ENCODE peak calls at places on chromosomes 16 and 17, in four cellular contexts. G is nucleus accumbens; U is naive B cell; M is activated naive CD4-positive, alpha-beta T cell. O is an unnamed sample.

GRCh38 chr16:7835032-7835431 is 502.4 kb downstream of the RBFOX1 start:
- DNase-seq in G (no peak), U (no peak), M (no peak), O (no peak)

GRCh38 chr17:40817103-40817682 is 5.2 kb downstream of the KRT10 start:
- DNase-seq in G (no peak), U (no peak), M (no peak), O (no peak)

GRCh38 chr17:2347805-2348685 is 10.7 kb downstream of the SGSM2 start:
- DNase-seq in G (peak), U (no peak), M (no peak), O (no peak)

GRCh38 chr17:59366773-59367656 is 35.6 kb downstream of the YPEL2 start:
- DNase-seq in G (no peak), U (no peak), M (no peak), O (no peak)

GRCh38 chr17:64741038-64741641 is 79.0 kb upstream of the SMURF2 start:
- DNase-seq in G (peak), U (no peak), M (no peak), O (no peak)

GRCh38 chr17:27494192-27495091 is 38.2 kb downstream of the KSR1 start:
- DNase-seq in G (peak), U (no peak), M (no peak), O (no peak)

GRCh38 chr16:1043831-1044514 is 28.6 kb upstream of the SSTR5 start:
- DNase-seq in G (no peak), U (no peak), M (no peak), O (no peak)

GRCh38 chr17:80703109-80703508 is 158.5 kb downstream of the RPTOR start:
- DNase-seq in G (no peak), U (no peak), M (no peak), O (no peak)

GRCh38 chr17:32755045-32755805 is 121.7 kb downstream of the MYO1D start:
- DNase-seq in G (no peak), U (peak), M (no peak), O (no peak)

GRCh38 chr17:3802461-3803307 is 1.7 kb upstream of the ITGAE start:
- DNase-seq in G (no peak), U (no peak), M (no peak), O (no peak)

GRCh38 chr16:58063377-58064076 is 38.0 kb downstream of the MMP15 start:
- DNase-seq in G (no peak), U (no peak), M (no peak), O (no peak)

GRCh38 chr16:72554935-72555334 is 383.0 kb upstream of the PMFBP1 start:
- DNase-seq in G (no peak), U (no peak), M (no peak), O (no peak)

GRCh38 chr17:9138161-9138717 is 116.9 kb downstream of the NTN1 start:
- DNase-seq in G (no peak), U (no peak), M (no peak), O (no peak)

GRCh38 chr17:7393613-7394451 is 493 bp downstream of the PLSCR3 start:
- DNase-seq in G (no peak), U (peak), M (no peak), O (no peak)

GRCh38 chr17:50593321-50593720 is 32.8 kb downstream of the CACNA1G start:
- DNase-seq in G (no peak), U (no peak), M (no peak), O (no peak)

O was measured in substantia nigra.